ENCODE peak calls at places on chromosomes 6 and 20, in six cellular contexts. One of them, this sample, is unnamed.
A peak's percentile ranks its signal among the peaks of the same experiment; 100 is the strongest.

GRCh38 chr6:41675992-41676391 is 37.7 kb downstream of the MDFI start:
- DNase-seq in left lung: no peak
- DNase-seq in mesothelial cell of epicardium: no peak
- DNase-seq in endothelial cell: no peak
- DNase-seq in heart left ventricle: no peak
- DNase-seq in epithelial cell of esophagus: no peak
- DNase-seq in this sample: no peak

GRCh38 chr6:6960571-6961251 is 147.1 kb upstream of the RREB1 start:
- DNase-seq in epithelial cell of esophagus: peak; percentile 32
- DNase-seq in endothelial cell: no peak
- DNase-seq in left lung: no peak
- DNase-seq in heart left ventricle: no peak
- DNase-seq in mesothelial cell of epicardium: no peak
- DNase-seq in this sample: no peak

GRCh38 chr6:42295181-42295580 is 77.5 kb upstream of the MRPS10 start:
- DNase-seq in epithelial cell of esophagus: no peak
- DNase-seq in left lung: no peak
- DNase-seq in endothelial cell: no peak
- DNase-seq in mesothelial cell of epicardium: no peak
- DNase-seq in heart left ventricle: no peak
- DNase-seq in this sample: no peak

GRCh38 chr6:75180864-75181263 is 25.0 kb downstream of the COL12A1 start:
- DNase-seq in epithelial cell of esophagus: no peak
- DNase-seq in mesothelial cell of epicardium: no peak
- DNase-seq in endothelial cell: no peak
- DNase-seq in left lung: no peak
- DNase-seq in heart left ventricle: peak; percentile 10
- DNase-seq in this sample: no peak

GRCh38 chr6:140773276-140773675 is 1359.4 kb upstream of the GJE1 start:
- DNase-seq in heart left ventricle: no peak
- DNase-seq in epithelial cell of esophagus: peak; percentile 52
- DNase-seq in mesothelial cell of epicardium: no peak
- DNase-seq in endothelial cell: no peak
- DNase-seq in left lung: no peak
- DNase-seq in this sample: no peak

GRCh38 chr6:4698901-4699659 is 77.1 kb upstream of the CDYL start:
- DNase-seq in epithelial cell of esophagus: no peak
- DNase-seq in heart left ventricle: no peak
- DNase-seq in mesothelial cell of epicardium: no peak
- DNase-seq in left lung: no peak
- DNase-seq in endothelial cell: no peak
- DNase-seq in this sample: no peak

GRCh38 chr6:159645659-159646058 is 47.4 kb downstream of the SOD2 start:
- DNase-seq in left lung: no peak
- DNase-seq in endothelial cell: no peak
- DNase-seq in heart left ventricle: no peak
- DNase-seq in mesothelial cell of epicardium: no peak
- DNase-seq in epithelial cell of esophagus: no peak
- DNase-seq in this sample: peak; percentile 75

GRCh38 chr6:35046862-35047261 is 94.3 kb downstream of the TCP11 start:
- DNase-seq in left lung: no peak
- DNase-seq in mesothelial cell of epicardium: no peak
- DNase-seq in heart left ventricle: no peak
- DNase-seq in epithelial cell of esophagus: peak; percentile 39
- DNase-seq in endothelial cell: no peak
- DNase-seq in this sample: peak; percentile 26

GRCh38 chr20:45445805-45446562 is 23.6 kb upstream of the WFDC2 start:
- DNase-seq in mesothelial cell of epicardium: peak; percentile 57
- DNase-seq in left lung: no peak
- DNase-seq in endothelial cell: peak; percentile 65
- DNase-seq in epithelial cell of esophagus: peak; percentile 26
- DNase-seq in heart left ventricle: no peak
- DNase-seq in this sample: peak; percentile 51

GRCh38 chr6:169008641-169009040 is 245.0 kb downstream of the THBS2 start:
- DNase-seq in endothelial cell: no peak
- DNase-seq in heart left ventricle: no peak
- DNase-seq in left lung: no peak
- DNase-seq in epithelial cell of esophagus: no peak
- DNase-seq in mesothelial cell of epicardium: no peak
- DNase-seq in this sample: peak; percentile 48

GRCh38 chr6:57822896-57823358 is 505.5 kb downstream of the PRIM2 start:
- DNase-seq in epithelial cell of esophagus: peak; percentile 77
- DNase-seq in left lung: no peak
- DNase-seq in heart left ventricle: no peak
- DNase-seq in mesothelial cell of epicardium: no peak
- DNase-seq in endothelial cell: no peak
- DNase-seq in this sample: no peak

GRCh38 chr6:165580139-165580538 is 82.9 kb downstream of the PDE10A start:
- DNase-seq in left lung: no peak
- DNase-seq in mesothelial cell of epicardium: no peak
- DNase-seq in endothelial cell: no peak
- DNase-seq in epithelial cell of esophagus: peak; percentile 47
- DNase-seq in heart left ventricle: no peak
- DNase-seq in this sample: peak; percentile 30

GRCh38 chr6:7468382-7469081 is 72.9 kb upstream of the DSP start:
- DNase-seq in mesothelial cell of epicardium: no peak
- DNase-seq in heart left ventricle: peak; percentile 63
- DNase-seq in endothelial cell: no peak
- DNase-seq in epithelial cell of esophagus: peak; percentile 72
- DNase-seq in left lung: no peak
- DNase-seq in this sample: peak; percentile 77

GRCh38 chr6:125789576-125790402 is 971 bp upstream of the NCOA7 start:
- DNase-seq in heart left ventricle: peak; percentile 43
- DNase-seq in epithelial cell of esophagus: peak; percentile 20
- DNase-seq in mesothelial cell of epicardium: peak; percentile 42
- DNase-seq in endothelial cell: peak; percentile 16
- DNase-seq in left lung: peak; percentile 65
- DNase-seq in this sample: peak; percentile 44

GRCh38 chr20:4341804-4342560 is 326.6 kb upstream of the RNF24 start:
- DNase-seq in left lung: no peak
- DNase-seq in mesothelial cell of epicardium: no peak
- DNase-seq in epithelial cell of esophagus: peak; percentile 71
- DNase-seq in heart left ventricle: no peak
- DNase-seq in endothelial cell: no peak
- DNase-seq in this sample: peak; percentile 21

GRCh38 chr6:139062921-139063320 is 34.4 kb downstream of the ABRACL start:
- DNase-seq in endothelial cell: no peak
- DNase-seq in epithelial cell of esophagus: no peak
- DNase-seq in mesothelial cell of epicardium: no peak
- DNase-seq in left lung: no peak
- DNase-seq in heart left ventricle: no peak
- DNase-seq in this sample: no peak

GRCh38 chr6:111210074-111210729 is 122.9 kb downstream of the SLC16A10 start:
- DNase-seq in epithelial cell of esophagus: peak; percentile 68
- DNase-seq in heart left ventricle: no peak
- DNase-seq in endothelial cell: peak; percentile 38
- DNase-seq in left lung: no peak
- DNase-seq in mesothelial cell of epicardium: no peak
- DNase-seq in this sample: peak; percentile 69

GRCh38 chr6:89257346-89257745 is 40.2 kb upstream of the GABRR1 start:
- DNase-seq in endothelial cell: no peak
- DNase-seq in left lung: no peak
- DNase-seq in mesothelial cell of epicardium: peak; percentile 30
- DNase-seq in epithelial cell of esophagus: no peak
- DNase-seq in heart left ventricle: no peak
- DNase-seq in this sample: no peak

GRCh38 chr20:14235355-14235754 is 102.1 kb downstream of the FLRT3 start:
- DNase-seq in endothelial cell: no peak
- DNase-seq in heart left ventricle: no peak
- DNase-seq in mesothelial cell of epicardium: no peak
- DNase-seq in epithelial cell of esophagus: peak; percentile 75
- DNase-seq in left lung: no peak
- DNase-seq in this sample: peak; percentile 60

GRCh38 chr6:3117912-3118352 is 579 bp upstream of the BPHL start:
- DNase-seq in endothelial cell: no peak
- DNase-seq in mesothelial cell of epicardium: no peak
- DNase-seq in epithelial cell of esophagus: no peak
- DNase-seq in left lung: no peak
- DNase-seq in heart left ventricle: no peak
- DNase-seq in this sample: no peak

GRCh38 chr6:141451508-141452353 is 681.0 kb upstream of the GJE1 start:
- DNase-seq in left lung: no peak
- DNase-seq in mesothelial cell of epicardium: no peak
- DNase-seq in endothelial cell: no peak
- DNase-seq in heart left ventricle: no peak
- DNase-seq in epithelial cell of esophagus: peak; percentile 41
- DNase-seq in this sample: peak; percentile 38

GRCh38 chr20:34110025-34111013 is 1.7 kb downstream of the EIF2S2 start:
- DNase-seq in endothelial cell: no peak
- DNase-seq in left lung: no peak
- DNase-seq in epithelial cell of esophagus: no peak
- DNase-seq in heart left ventricle: no peak
- DNase-seq in mesothelial cell of epicardium: no peak
- DNase-seq in this sample: no peak
- TF ChIP-seq CTCF in endothelial cell: no peak
- TF ChIP-seq CTCF in left lung: no peak
- TF ChIP-seq CTCF in epithelial cell of esophagus: no peak
- TF ChIP-seq CTCF in heart left ventricle: no peak
- TF ChIP-seq CTCF in mesothelial cell of epicardium: no peak
- TF ChIP-seq CTCF in this sample: no peak

GRCh38 chr6:153028261-153028660 is 25.8 kb upstream of the MTRF1L start:
- DNase-seq in epithelial cell of esophagus: no peak
- DNase-seq in heart left ventricle: no peak
- DNase-seq in left lung: no peak
- DNase-seq in mesothelial cell of epicardium: no peak
- DNase-seq in endothelial cell: no peak
- DNase-seq in this sample: no peak

GRCh38 chr6:153027480-153027879 is 25.0 kb upstream of the MTRF1L start:
- DNase-seq in endothelial cell: no peak
- DNase-seq in epithelial cell of esophagus: no peak
- DNase-seq in heart left ventricle: no peak
- DNase-seq in mesothelial cell of epicardium: no peak
- DNase-seq in left lung: no peak
- DNase-seq in this sample: no peak

GRCh38 chr6:153028963-153029362 is 26.5 kb upstream of the MTRF1L start:
- DNase-seq in endothelial cell: no peak
- DNase-seq in epithelial cell of esophagus: no peak
- DNase-seq in left lung: no peak
- DNase-seq in heart left ventricle: no peak
- DNase-seq in mesothelial cell of epicardium: no peak
- DNase-seq in this sample: no peak

GRCh38 chr6:153023977-153024376 is 21.5 kb upstream of the MTRF1L start:
- DNase-seq in epithelial cell of esophagus: no peak
- DNase-seq in endothelial cell: no peak
- DNase-seq in mesothelial cell of epicardium: no peak
- DNase-seq in left lung: no peak
- DNase-seq in heart left ventricle: no peak
- DNase-seq in this sample: no peak

GRCh38 chr6:153024401-153025017 is 22.0 kb upstream of the MTRF1L start:
- DNase-seq in heart left ventricle: peak; percentile 12
- DNase-seq in endothelial cell: peak; percentile 45
- DNase-seq in mesothelial cell of epicardium: no peak
- DNase-seq in left lung: no peak
- DNase-seq in epithelial cell of esophagus: peak; percentile 72
- DNase-seq in this sample: peak; percentile 70
- TF ChIP-seq CTCF in heart left ventricle: peak; percentile 86
- TF ChIP-seq CTCF in endothelial cell: peak; percentile 90
- TF ChIP-seq CTCF in mesothelial cell of epicardium: peak; percentile 88
- TF ChIP-seq CTCF in left lung: peak; percentile 83
- TF ChIP-seq CTCF in epithelial cell of esophagus: peak; percentile 79
- TF ChIP-seq CTCF in this sample: peak; percentile 70

GRCh38 chr20:24064092-24064491 is 75.5 kb upstream of the GGTLC1 start:
- DNase-seq in endothelial cell: no peak
- DNase-seq in left lung: no peak
- DNase-seq in heart left ventricle: no peak
- DNase-seq in epithelial cell of esophagus: no peak
- DNase-seq in mesothelial cell of epicardium: no peak
- DNase-seq in this sample: no peak

GRCh38 chr20:24064915-24065314 is 76.3 kb upstream of the GGTLC1 start:
- DNase-seq in left lung: no peak
- DNase-seq in endothelial cell: no peak
- DNase-seq in heart left ventricle: no peak
- DNase-seq in epithelial cell of esophagus: no peak
- DNase-seq in mesothelial cell of epicardium: no peak
- DNase-seq in this sample: no peak

GRCh38 chr20:24063100-24063499 is 74.5 kb upstream of the GGTLC1 start:
- DNase-seq in endothelial cell: no peak
- DNase-seq in mesothelial cell of epicardium: no peak
- DNase-seq in left lung: no peak
- DNase-seq in heart left ventricle: no peak
- DNase-seq in epithelial cell of esophagus: no peak
- DNase-seq in this sample: no peak

GRCh38 chr20:24060851-24061590 is 72.4 kb upstream of the GGTLC1 start:
- DNase-seq in heart left ventricle: no peak
- DNase-seq in mesothelial cell of epicardium: no peak
- DNase-seq in left lung: no peak
- DNase-seq in epithelial cell of esophagus: no peak
- DNase-seq in endothelial cell: no peak
- DNase-seq in this sample: no peak

DNA sequence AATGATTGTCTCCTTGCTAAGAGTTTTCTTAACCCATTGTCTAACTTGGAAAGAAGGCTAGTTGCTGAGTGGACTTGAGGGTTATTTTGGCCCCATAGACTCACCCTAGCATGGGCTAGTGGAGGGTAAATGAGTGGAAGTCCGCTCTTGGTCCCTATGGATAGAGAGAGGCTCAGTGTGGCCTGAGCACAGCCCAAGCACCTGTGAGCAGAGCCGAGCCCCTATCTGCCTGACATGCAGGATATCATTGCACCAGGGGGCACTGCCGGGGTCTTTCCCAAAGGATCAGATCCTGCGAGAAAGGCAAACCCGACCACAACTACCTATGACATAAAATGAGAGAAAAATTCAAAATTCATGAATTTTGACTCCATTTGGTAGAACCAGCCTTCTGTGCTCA is 70.6 kb upstream of the GGTLC1 start:
- DNase-seq in left lung: no peak
- DNase-seq in epithelial cell of esophagus: no peak
- DNase-seq in mesothelial cell of epicardium: no peak
- DNase-seq in endothelial cell: no peak
- DNase-seq in heart left ventricle: no peak
- DNase-seq in this sample: no peak
- TF ChIP-seq CTCF in left lung: no peak
- TF ChIP-seq CTCF in epithelial cell of esophagus: no peak
- TF ChIP-seq CTCF in mesothelial cell of epicardium: no peak
- TF ChIP-seq CTCF in endothelial cell: no peak
- TF ChIP-seq CTCF in heart left ventricle: no peak
- TF ChIP-seq CTCF in this sample: no peak

GRCh38 chr6:137923866-137924616 is 57.0 kb downstream of the TNFAIP3 start:
- DNase-seq in left lung: no peak
- DNase-seq in mesothelial cell of epicardium: no peak
- DNase-seq in epithelial cell of esophagus: peak; percentile 48
- DNase-seq in endothelial cell: no peak
- DNase-seq in heart left ventricle: no peak
- DNase-seq in this sample: no peak

GRCh38 chr6:137919837-137920304 is 52.8 kb downstream of the TNFAIP3 start:
- DNase-seq in endothelial cell: no peak
- DNase-seq in heart left ventricle: no peak
- DNase-seq in epithelial cell of esophagus: no peak
- DNase-seq in mesothelial cell of epicardium: no peak
- DNase-seq in left lung: no peak
- DNase-seq in this sample: no peak

GRCh38 chr6:137919512-137919823 is 52.4 kb downstream of the TNFAIP3 start:
- DNase-seq in endothelial cell: no peak
- DNase-seq in epithelial cell of esophagus: no peak
- DNase-seq in mesothelial cell of epicardium: no peak
- DNase-seq in heart left ventricle: no peak
- DNase-seq in left lung: no peak
- DNase-seq in this sample: no peak

GRCh38 chr6:137920331-137920730 is 53.3 kb downstream of the TNFAIP3 start:
- DNase-seq in mesothelial cell of epicardium: no peak
- DNase-seq in endothelial cell: no peak
- DNase-seq in left lung: no peak
- DNase-seq in heart left ventricle: no peak
- DNase-seq in epithelial cell of esophagus: no peak
- DNase-seq in this sample: no peak

GRCh38 chr6:137921823-137922222 is 54.8 kb downstream of the TNFAIP3 start:
- DNase-seq in mesothelial cell of epicardium: no peak
- DNase-seq in left lung: no peak
- DNase-seq in heart left ventricle: no peak
- DNase-seq in endothelial cell: no peak
- DNase-seq in epithelial cell of esophagus: no peak
- DNase-seq in this sample: no peak
- TF ChIP-seq CTCF in mesothelial cell of epicardium: no peak
- TF ChIP-seq CTCF in left lung: no peak
- TF ChIP-seq CTCF in heart left ventricle: no peak
- TF ChIP-seq CTCF in endothelial cell: no peak
- TF ChIP-seq CTCF in epithelial cell of esophagus: peak; percentile 25
- TF ChIP-seq CTCF in this sample: no peak